ENCODE peak calls at places on chromosome 4, in nine cellular contexts. D is aorta, U is GM23248, W is stomach, P is sigmoid colon, R is pancreas, T is osteoblast, K is ovary, X is bronchial epithelial cell. H is an unnamed sample.

GRCh38 chr4:121155893-121156292 is 8.2 kb downstream of the TNIP3 start:
- DNase-seq in X (peak; percentile 92), T (peak; percentile 85), U (peak; percentile 93), R (no peak), D (no peak), K (no peak), P (no peak), W (no peak), H (no peak)

GRCh38 chr4:40199179-40199670 is 2.4 kb downstream of the RHOH start:
- DNase-seq in W (no peak), D (no peak), P (no peak), X (no peak), K (no peak), U (no peak), T (no peak), R (no peak), H (no peak)

GRCh38 chr4:99408346-99408745 is 26.8 kb downstream of the ADH7 start:
- DNase-seq in P (no peak), R (no peak), X (no peak), K (no peak), U (no peak), D (no peak), T (no peak), W (no peak), H (no peak)

GRCh38 chr4:107468812-107469211 is 251.2 kb downstream of the PAPSS1 start:
- DNase-seq in K (no peak), R (no peak), U (no peak), T (no peak), D (no peak), X (no peak), P (no peak), W (no peak), H (no peak)

GRCh38 chr4:8276358-8277240 is 7.0 kb downstream of the HTRA3 start:
- DNase-seq in R (no peak), U (peak; percentile 74), W (peak; percentile 77), K (peak; percentile 78), X (no peak), D (peak; percentile 85), T (peak; percentile 92), P (peak; percentile 87), H (no peak)

GRCh38 chr4:4481394-4482000 is 60.4 kb downstream of the STX18 start:
- DNase-seq in R (no peak), K (no peak), P (no peak), T (no peak), W (no peak), X (no peak), U (no peak), D (no peak), H (no peak)

GRCh38 chr4:8914461-8915171 is 43.0 kb upstream of the HMX1 start:
- DNase-seq in U (no peak), W (peak; percentile 16), D (peak; percentile 59), T (peak; percentile 38), P (peak; percentile 47), K (peak; percentile 16), X (no peak), R (no peak), H (no peak)

GRCh38 chr4:26330946-26331345 is 10.1 kb downstream of the RBPJ start:
- DNase-seq in U (no peak), D (no peak), R (no peak), T (no peak), W (no peak), P (no peak), K (no peak), X (peak; percentile 29), H (no peak)

GRCh38 chr4:74619931-74620702 is 174.2 kb downstream of the BTC start:
- DNase-seq in W (no peak), K (no peak), D (no peak), U (peak; percentile 33), P (no peak), X (peak; percentile 44), R (no peak), T (no peak), H (no peak)

GRCh38 chr4:153004106-153004881 is 68.2 kb downstream of the FHDC1 start:
- DNase-seq in P (peak; percentile 20), X (no peak), K (no peak), U (no peak), T (no peak), R (peak; percentile 24), W (no peak), D (peak; percentile 51), H (no peak)

GRCh38 chr4:152999376-153000067 is 63.4 kb downstream of the FHDC1 start:
- DNase-seq in R (no peak), W (no peak), T (no peak), D (no peak), P (no peak), K (no peak), U (no peak), X (no peak), H (peak; percentile 94)

GRCh38 chr4:153000068-153000420 is 63.9 kb downstream of the FHDC1 start:
- DNase-seq in P (no peak), D (no peak), U (no peak), W (no peak), R (no peak), X (no peak), T (no peak), K (no peak), H (no peak)

GRCh38 chr4:153001626-153002025 is 65.5 kb downstream of the FHDC1 start:
- DNase-seq in U (no peak), T (no peak), R (peak; percentile 37), W (no peak), D (peak; percentile 16), K (no peak), X (no peak), P (no peak), H (no peak)

GRCh38 chr4:153002110-153002509 is 66.0 kb downstream of the FHDC1 start:
- DNase-seq in P (no peak), T (no peak), U (no peak), X (no peak), K (no peak), W (no peak), D (peak; percentile 12), R (no peak), H (no peak)
- H3K27me3 ChIP-seq in P (no peaks in the 10 kb centered on the region), T (no peaks in the 10 kb centered on the region), U (peaks cover 23% of the 10 kb centered on the region), X (no peaks in the 10 kb centered on the region), K (no peaks in the 10 kb centered on the region), W (no peaks in the 10 kb centered on the region), D (no peaks in the 10 kb centered on the region), R (no peaks in the 10 kb centered on the region), H (no peaks in the 10 kb centered on the region)

DNA sequence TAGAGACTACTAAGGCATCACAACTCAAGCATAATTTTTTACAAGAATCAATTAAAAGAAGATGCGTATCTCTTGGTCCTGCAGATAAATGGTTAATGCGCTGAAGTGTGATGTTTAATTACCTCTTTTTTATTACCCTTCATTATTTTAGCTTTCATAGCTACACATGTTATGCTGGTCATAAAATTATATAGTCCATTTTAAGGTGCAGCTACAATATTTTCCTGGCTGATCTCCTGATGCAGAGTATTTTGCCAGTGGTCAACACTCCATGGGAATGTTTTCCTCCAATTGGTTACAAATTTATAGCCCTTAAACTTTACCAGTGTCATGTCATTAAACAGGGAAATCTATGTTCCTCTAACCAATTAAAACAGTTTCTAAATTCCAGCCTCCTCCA is 1617.2 kb downstream of the PCDH7 start:
- DNase-seq in U (no peak), T (no peak), X (no peak), P (no peak), R (no peak), K (no peak), D (no peak), W (no peak), H (no peak)
- H3K4me3 ChIP-seq in U (no peak overlapping the region), T (no peak overlapping the region), X (no peak overlapping the region), P (no peak overlapping the region), R (no peak overlapping the region), K (no peak overlapping the region), D (no peak overlapping the region), W (no peak overlapping the region), H (no peak overlapping the region)

GRCh38 chr4:142386450-142386849 is 459.7 kb downstream of the INPP4B start:
- DNase-seq in P (no peak), T (no peak), X (no peak), W (no peak), K (no peak), D (no peak), R (no peak), U (no peak), H (no peak)

GRCh38 chr4:142383354-142383753 is 462.7 kb downstream of the INPP4B start:
- DNase-seq in D (no peak), K (no peak), X (no peak), U (no peak), R (no peak), P (no peak), W (no peak), T (no peak), H (no peak)

GRCh38 chr4:142379277-142380051 is 466.6 kb downstream of the INPP4B start:
- DNase-seq in W (no peak), U (peak; percentile 87), D (no peak), X (peak; percentile 70), T (peak; percentile 60), P (no peak), K (no peak), R (no peak), H (no peak)

GRCh38 chr4:142380052-142380598 is 466.0 kb downstream of the INPP4B start:
- DNase-seq in P (no peak), D (no peak), W (no peak), R (no peak), K (no peak), T (no peak), X (peak; percentile 68), U (no peak), H (no peak)

DNA sequence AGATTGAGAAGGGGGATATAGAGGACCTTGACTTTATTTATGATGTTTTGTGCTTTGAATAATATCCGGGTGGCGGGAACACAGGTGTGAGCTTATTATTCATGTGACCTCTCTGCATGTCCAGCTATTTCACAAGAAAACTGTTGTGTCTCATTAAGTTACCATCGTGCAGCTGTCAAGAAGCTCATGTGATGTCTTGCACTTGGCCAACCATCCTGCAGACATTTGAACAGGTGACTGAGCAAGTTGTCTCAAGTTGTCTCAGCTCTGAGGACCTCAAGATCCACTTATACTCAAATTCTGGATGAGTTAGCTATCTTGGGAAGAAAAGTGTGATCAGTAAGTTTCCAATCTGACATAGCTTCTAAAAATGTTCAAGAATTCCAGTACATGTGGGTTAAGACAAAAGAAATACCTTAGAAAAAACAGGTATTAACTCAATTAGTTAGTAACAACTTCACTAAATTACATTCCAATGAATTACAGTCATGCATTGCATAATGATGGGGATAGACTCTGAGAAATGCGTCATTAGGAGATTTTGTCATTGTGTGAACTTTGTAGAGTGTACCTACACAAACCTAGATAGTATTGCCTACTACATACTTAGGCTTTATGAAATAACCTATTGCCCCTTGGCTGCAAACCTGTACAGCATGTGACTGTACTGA is 462.2 kb downstream of the INPP4B start:
- DNase-seq in U (peak; percentile 24), K (no peak), X (peak; percentile 89), W (no peak), R (no peak), T (no peak), D (no peak), P (no peak), H (no peak)
- H3K27me3 ChIP-seq in U (no peaks in the 10 kb centered on the region), K (no peaks in the 10 kb centered on the region), X (no peaks in the 10 kb centered on the region), W (no peaks in the 10 kb centered on the region), R (no peaks in the 10 kb centered on the region), T (no peaks in the 10 kb centered on the region), D (no peaks in the 10 kb centered on the region), P (no peaks in the 10 kb centered on the region), H (no peaks in the 10 kb centered on the region)

DNA sequence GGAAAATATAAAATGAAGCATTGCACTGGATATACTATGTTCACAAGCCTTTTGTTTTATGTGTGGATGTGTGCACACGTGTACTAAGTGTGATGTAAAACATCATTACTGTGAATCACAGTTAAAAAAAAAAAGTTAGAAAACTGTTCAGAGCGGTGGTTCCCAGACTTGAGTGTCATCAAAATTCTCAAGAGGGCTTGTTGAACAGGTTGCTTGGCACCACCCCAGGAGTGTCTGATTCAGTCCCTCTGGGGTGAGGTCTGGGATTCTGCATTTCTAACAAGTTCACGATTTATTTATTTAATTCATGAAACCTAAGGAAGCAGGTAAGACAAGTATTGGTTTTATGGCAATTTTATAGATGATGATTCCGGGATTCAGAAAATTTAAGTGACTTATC is 1.8 kb downstream of the CENPU start:
- DNase-seq in P (no peak), T (no peak), U (peak; percentile 71), X (peak; percentile 98), K (no peak), D (no peak), W (no peak), R (no peak), H (no peak)
- H3K4me3 ChIP-seq in P (no peak overlapping the region), T (peak overlapping the region; percentile 88), U (peak overlapping the region; percentile 90), X (no peak overlapping the region), K (no peak overlapping the region), D (no peak overlapping the region), W (no peak overlapping the region), R (no peak overlapping the region), H (no peak overlapping the region)

H was measured in small intestine.